ENCODE peak calls at places on chromosome 19, in six cellular contexts. One of them, this sample, is unnamed.
A peak's percentile ranks its signal among the peaks of the same experiment; 100 is the strongest.

GRCh38 chr19:35141627-35142401 is 1.2 kb upstream of the FXYD7 start:
- DNase-seq in esophagus squamous epithelium: no peak
- DNase-seq in IMR-90: no peak
- DNase-seq in stomach: no peak
- DNase-seq in Peyer's patch: no peak
- DNase-seq in breast epithelium: no peak
- DNase-seq in this sample: peak; percentile 90

GRCh38 chr19:49222528-49222927 is 64.9 kb downstream of the TRPM4 start:
- DNase-seq in esophagus squamous epithelium: no peak
- DNase-seq in IMR-90: no peak
- DNase-seq in stomach: no peak
- DNase-seq in Peyer's patch: no peak
- DNase-seq in breast epithelium: no peak
- DNase-seq in this sample: no peak

GRCh38 chr19:2338751-2339643 is 10.5 kb downstream of the SPPL2B start:
- DNase-seq in esophagus squamous epithelium: no peak
- DNase-seq in IMR-90: no peak
- DNase-seq in stomach: no peak
- DNase-seq in Peyer's patch: no peak
- DNase-seq in breast epithelium: no peak
- DNase-seq in this sample: no peak

GRCh38 chr19:28142258-28142657 is 1070.7 kb downstream of the UQCRFS1 start:
- DNase-seq in esophagus squamous epithelium: no peak
- DNase-seq in IMR-90: no peak
- DNase-seq in stomach: no peak
- DNase-seq in Peyer's patch: no peak
- DNase-seq in breast epithelium: no peak
- DNase-seq in this sample: no peak

GRCh38 chr19:36106991-36107390 is 4.0 kb upstream of the OVOL3 start:
- DNase-seq in esophagus squamous epithelium: no peak
- DNase-seq in IMR-90: no peak
- DNase-seq in stomach: no peak
- DNase-seq in Peyer's patch: no peak
- DNase-seq in breast epithelium: no peak
- DNase-seq in this sample: no peak

GRCh38 chr19:18284710-18285430 is 3.4 kb upstream of the JUND start:
- DNase-seq in esophagus squamous epithelium: no peak
- DNase-seq in IMR-90: no peak
- DNase-seq in stomach: no peak
- DNase-seq in Peyer's patch: peak; percentile 66
- DNase-seq in breast epithelium: no peak
- DNase-seq in this sample: no peak

GRCh38 chr19:37227996-37228395 is 10.0 kb downstream of the ZNF383 start:
- DNase-seq in esophagus squamous epithelium: no peak
- DNase-seq in IMR-90: no peak
- DNase-seq in stomach: no peak
- DNase-seq in Peyer's patch: no peak
- DNase-seq in breast epithelium: no peak
- DNase-seq in this sample: no peak

GRCh38 chr19:49272204-49272603 is 52.8 kb downstream of the SLC6A16 start:
- DNase-seq in esophagus squamous epithelium: no peak
- DNase-seq in IMR-90: peak; percentile 57
- DNase-seq in stomach: no peak
- DNase-seq in Peyer's patch: no peak
- DNase-seq in breast epithelium: no peak
- DNase-seq in this sample: peak; percentile 18

GRCh38 chr19:28239270-28239669 is 973.7 kb downstream of the UQCRFS1 start:
- DNase-seq in esophagus squamous epithelium: no peak
- DNase-seq in IMR-90: no peak
- DNase-seq in stomach: no peak
- DNase-seq in Peyer's patch: no peak
- DNase-seq in breast epithelium: no peak
- DNase-seq in this sample: no peak

GRCh38 chr19:48999481-49000325 is 6.0 kb downstream of the RUVBL2 start:
- DNase-seq in esophagus squamous epithelium: no peak
- DNase-seq in IMR-90: peak; percentile 67
- DNase-seq in stomach: peak; percentile 65
- DNase-seq in Peyer's patch: peak; percentile 79
- DNase-seq in breast epithelium: no peak
- DNase-seq in this sample: no peak

GRCh38 chr19:27746691-27747380 is 1466.1 kb downstream of the UQCRFS1 start:
- DNase-seq in esophagus squamous epithelium: no peak
- DNase-seq in IMR-90: peak; percentile 1
- DNase-seq in stomach: peak; percentile 39
- DNase-seq in Peyer's patch: peak; percentile 47
- DNase-seq in breast epithelium: peak; percentile 18
- DNase-seq in this sample: peak; percentile 77

GRCh38 chr19:34345934-34346333 is 19.1 kb upstream of the GPI start:
- DNase-seq in esophagus squamous epithelium: no peak
- DNase-seq in IMR-90: peak; percentile 63
- DNase-seq in stomach: peak; percentile 69
- DNase-seq in Peyer's patch: peak; percentile 84
- DNase-seq in breast epithelium: no peak
- DNase-seq in this sample: no peak

GRCh38 chr19:47776568-47776967 is 1.9 kb upstream of the SELENOW start:
- DNase-seq in esophagus squamous epithelium: no peak
- DNase-seq in IMR-90: no peak
- DNase-seq in stomach: no peak
- DNase-seq in Peyer's patch: peak; percentile 54
- DNase-seq in breast epithelium: no peak
- DNase-seq in this sample: no peak

GRCh38 chr19:23440791-23441190 is 45.5 kb upstream of the ZNF91 start:
- DNase-seq in esophagus squamous epithelium: no peak
- DNase-seq in IMR-90: no peak
- DNase-seq in stomach: no peak
- DNase-seq in Peyer's patch: no peak
- DNase-seq in breast epithelium: no peak
- DNase-seq in this sample: no peak

GRCh38 chr19:18440421-18440877 is 2.5 kb upstream of the ISYNA1 start:
- DNase-seq in esophagus squamous epithelium: no peak
- DNase-seq in IMR-90: no peak
- DNase-seq in stomach: no peak
- DNase-seq in Peyer's patch: no peak
- DNase-seq in breast epithelium: no peak
- DNase-seq in this sample: no peak

GRCh38 chr19:44260343-44260681 is 626 bp downstream of the ZNF233 start:
- DNase-seq in esophagus squamous epithelium: no peak
- DNase-seq in IMR-90: no peak
- DNase-seq in stomach: no peak
- DNase-seq in Peyer's patch: no peak
- DNase-seq in breast epithelium: no peak
- DNase-seq in this sample: no peak

GRCh38 chr19:45640849-45641273 is 1.7 kb upstream of the EML2 start:
- DNase-seq in esophagus squamous epithelium: no peak
- DNase-seq in IMR-90: no peak
- DNase-seq in stomach: peak; percentile 50
- DNase-seq in Peyer's patch: peak; percentile 63
- DNase-seq in breast epithelium: no peak
- DNase-seq in this sample: peak; percentile 32

GRCh38 chr19:9436358-9436757 is 985 bp upstream of the ZNF266 start:
- DNase-seq in esophagus squamous epithelium: no peak
- DNase-seq in IMR-90: no peak
- DNase-seq in stomach: no peak
- DNase-seq in Peyer's patch: no peak
- DNase-seq in breast epithelium: no peak
- DNase-seq in this sample: no peak

GRCh38 chr19:3975144-3975543 is 4.2 kb upstream of the DAPK3 start:
- DNase-seq in esophagus squamous epithelium: no peak
- DNase-seq in IMR-90: no peak
- DNase-seq in stomach: no peak
- DNase-seq in Peyer's patch: no peak
- DNase-seq in breast epithelium: no peak
- DNase-seq in this sample: no peak

GRCh38 chr19:3975637-3976087 is 4.8 kb upstream of the DAPK3 start:
- DNase-seq in esophagus squamous epithelium: no peak
- DNase-seq in IMR-90: no peak
- DNase-seq in stomach: no peak
- DNase-seq in Peyer's patch: no peak
- DNase-seq in breast epithelium: no peak
- DNase-seq in this sample: no peak

GRCh38 chr19:3978145-3978544 is 7.1 kb downstream of the EEF2 start:
- DNase-seq in esophagus squamous epithelium: no peak
- DNase-seq in IMR-90: no peak
- DNase-seq in stomach: no peak
- DNase-seq in Peyer's patch: no peak
- DNase-seq in breast epithelium: no peak
- DNase-seq in this sample: no peak

GRCh38 chr19:3977242-3978143 is 6.6 kb upstream of the DAPK3 start:
- DNase-seq in esophagus squamous epithelium: no peak
- DNase-seq in IMR-90: no peak
- DNase-seq in stomach: no peak
- DNase-seq in Peyer's patch: no peak
- DNase-seq in breast epithelium: peak; percentile 23
- DNase-seq in this sample: no peak

GRCh38 chr19:3976495-3977241 is 5.8 kb upstream of the DAPK3 start:
- DNase-seq in esophagus squamous epithelium: no peak
- DNase-seq in IMR-90: no peak
- DNase-seq in stomach: no peak
- DNase-seq in Peyer's patch: no peak
- DNase-seq in breast epithelium: peak; percentile 25
- DNase-seq in this sample: no peak
- TF ChIP-seq POLR2A in esophagus squamous epithelium: no peak
- TF ChIP-seq POLR2A in IMR-90: no peak
- TF ChIP-seq POLR2A in stomach: no peak
- TF ChIP-seq POLR2A in Peyer's patch: no peak
- TF ChIP-seq POLR2A in breast epithelium: no peak
- TF ChIP-seq POLR2A in this sample: no peak

DNA sequence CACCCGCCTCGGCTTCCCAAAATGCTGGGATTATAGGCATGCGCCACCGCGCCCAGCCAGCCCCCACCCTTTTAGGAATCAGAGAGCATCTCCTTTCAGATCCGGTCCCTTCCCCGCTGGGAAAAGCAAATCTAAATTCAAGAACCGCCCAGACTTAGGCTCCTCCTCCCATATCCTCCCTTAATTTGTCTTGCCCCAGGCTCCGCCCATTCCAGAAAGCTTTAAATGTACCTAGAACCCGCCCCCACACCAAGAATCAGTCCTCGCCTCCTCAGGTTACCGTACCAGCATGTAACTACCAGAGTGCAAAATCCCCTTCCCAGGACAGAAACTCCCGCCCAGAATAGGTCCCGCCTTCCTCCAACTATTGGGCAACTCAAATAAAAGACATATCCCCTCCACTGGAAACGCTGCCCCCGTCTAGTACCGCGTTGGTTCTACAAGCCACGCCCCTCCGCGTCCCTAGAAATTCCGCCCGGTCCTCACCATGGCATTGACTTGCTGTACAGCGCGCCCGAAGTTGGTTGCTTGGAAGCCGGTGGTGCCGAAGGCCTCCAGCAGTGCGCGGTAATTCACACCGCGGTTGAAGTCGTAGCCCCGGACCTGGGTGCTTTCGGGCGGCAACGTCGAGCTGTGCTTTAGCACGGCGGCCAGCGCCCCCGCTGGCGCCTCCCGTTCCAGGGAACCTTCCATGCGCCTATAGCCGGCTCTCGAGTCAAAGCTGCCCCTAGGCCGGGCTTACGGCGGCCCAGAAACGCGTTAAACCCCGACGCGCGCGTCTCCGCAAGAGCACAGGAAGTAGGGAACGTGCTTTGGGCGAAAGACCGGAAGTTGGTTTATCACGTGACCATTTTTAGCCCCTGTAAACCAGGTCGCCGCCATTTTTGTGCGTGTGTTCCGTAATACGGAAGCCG is at the start of gene DHPS:
- DNase-seq in esophagus squamous epithelium: peak; percentile 66
- DNase-seq in IMR-90: peak; percentile 98
- DNase-seq in stomach: peak; percentile 95
- DNase-seq in Peyer's patch: peak; percentile 88
- DNase-seq in breast epithelium: peak; percentile 90
- DNase-seq in this sample: peak; percentile 96
- TF ChIP-seq CTCF in esophagus squamous epithelium: peak; percentile 9
- TF ChIP-seq CTCF in IMR-90: no peak
- TF ChIP-seq CTCF in stomach: no peak
- TF ChIP-seq CTCF in Peyer's patch: no peak
- TF ChIP-seq CTCF in breast epithelium: no peak
- TF ChIP-seq CTCF in this sample: no peak

GRCh38 chr19:1251233-1251502 is 2.8 kb downstream of the MIDN start:
- DNase-seq in esophagus squamous epithelium: no peak
- DNase-seq in IMR-90: peak; percentile 68
- DNase-seq in stomach: peak; percentile 72
- DNase-seq in Peyer's patch: no peak
- DNase-seq in breast epithelium: no peak
- DNase-seq in this sample: no peak
- TF ChIP-seq POLR2A in esophagus squamous epithelium: no peak
- TF ChIP-seq POLR2A in IMR-90: peak; percentile 48
- TF ChIP-seq POLR2A in stomach: no peak
- TF ChIP-seq POLR2A in Peyer's patch: no peak
- TF ChIP-seq POLR2A in breast epithelium: no peak
- TF ChIP-seq POLR2A in this sample: no peak

GRCh38 chr19:51440846-51441409 is 17.3 kb downstream of the SIGLEC8 start:
- DNase-seq in esophagus squamous epithelium: no peak
- DNase-seq in IMR-90: no peak
- DNase-seq in stomach: no peak
- DNase-seq in Peyer's patch: no peak
- DNase-seq in breast epithelium: no peak
- DNase-seq in this sample: no peak

GRCh38 chr19:51439021-51439465 is 19.2 kb downstream of the SIGLEC8 start:
- DNase-seq in esophagus squamous epithelium: no peak
- DNase-seq in IMR-90: no peak
- DNase-seq in stomach: no peak
- DNase-seq in Peyer's patch: no peak
- DNase-seq in breast epithelium: no peak
- DNase-seq in this sample: peak; percentile 58

GRCh38 chr19:51440052-51440451 is 18.2 kb downstream of the SIGLEC8 start:
- DNase-seq in esophagus squamous epithelium: no peak
- DNase-seq in IMR-90: no peak
- DNase-seq in stomach: no peak
- DNase-seq in Peyer's patch: no peak
- DNase-seq in breast epithelium: no peak
- DNase-seq in this sample: no peak

DNA sequence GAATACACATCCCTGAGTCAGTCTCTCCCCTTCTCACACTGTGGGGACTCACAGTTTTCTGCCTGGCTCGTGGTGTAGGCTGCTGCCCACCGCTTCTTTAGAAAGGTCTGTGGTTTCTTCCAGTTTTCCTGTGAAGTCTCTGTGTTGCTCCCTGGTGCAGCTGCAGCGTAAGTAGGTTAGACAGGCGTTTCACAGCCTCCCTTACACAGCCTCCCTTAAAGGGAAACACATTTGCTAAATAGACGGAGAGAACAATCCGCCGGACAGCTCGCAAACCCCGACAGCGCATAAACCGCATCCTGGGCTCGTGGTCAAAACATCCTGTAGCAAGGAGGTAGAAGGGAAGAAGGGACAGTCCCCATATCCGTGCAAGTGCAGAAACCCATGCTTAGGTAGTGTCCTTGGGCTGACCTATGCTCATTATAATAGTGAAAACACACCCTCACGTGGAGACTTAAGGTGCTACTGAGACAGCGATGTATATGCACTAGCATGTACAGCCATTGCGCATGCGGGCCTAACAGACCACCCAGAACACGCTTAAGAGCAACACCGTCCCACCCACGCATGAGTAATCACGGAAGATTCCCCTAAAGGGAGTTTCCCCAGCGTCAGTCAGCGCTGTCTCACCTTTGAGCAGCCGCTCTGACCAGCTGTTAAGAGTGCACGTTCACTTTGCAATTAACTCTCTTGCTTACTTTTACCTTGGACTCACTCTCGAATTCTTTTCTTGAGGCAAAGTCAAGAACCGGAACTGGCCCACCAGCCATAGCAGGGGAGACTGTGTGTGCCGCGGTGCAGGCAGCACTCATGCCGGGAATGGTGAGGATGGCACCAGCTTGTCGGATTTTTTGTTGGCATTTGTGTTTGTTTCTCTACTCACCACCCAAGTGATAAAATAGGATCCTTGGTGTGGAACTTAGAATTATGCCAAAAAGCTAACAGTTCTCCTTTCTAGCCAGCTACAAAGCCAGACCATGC is 16.6 kb downstream of the SIGLEC8 start:
- DNase-seq in esophagus squamous epithelium: no peak
- DNase-seq in IMR-90: no peak
- DNase-seq in stomach: peak; percentile 54
- DNase-seq in Peyer's patch: no peak
- DNase-seq in breast epithelium: no peak
- DNase-seq in this sample: peak; percentile 86
- TF ChIP-seq CTCF in esophagus squamous epithelium: no peak
- TF ChIP-seq CTCF in IMR-90: no peak
- TF ChIP-seq CTCF in stomach: no peak
- TF ChIP-seq CTCF in Peyer's patch: no peak
- TF ChIP-seq CTCF in breast epithelium: no peak
- TF ChIP-seq CTCF in this sample: no peak